ENCODE peak calls at places on chromosome 6, in four cellular contexts. S, N, I and L are unnamed samples.

GRCh38 chr6:63572733-63573139 is 456 bp downstream of the LOC128125822 start:
- DNase-seq in S (no peak), N (no peak), I (peak; percentile 36), L (no peak)

GRCh38 chr6:43093361-43094289 is 17.5 kb downstream of the PTK7 start:
- DNase-seq in S (peak; percentile 57), N (no peak), I (peak; percentile 87), L (peak; percentile 57)

GRCh38 chr6:56862415-56863175 is 92.3 kb upstream of the BEND6 start:
- DNase-seq in S (peak; percentile 69), N (no peak), I (no peak), L (peak; percentile 31)

GRCh38 chr6:35011096-35012041 is 122.3 kb downstream of the ANKS1A start:
- DNase-seq in S (no peak), N (no peak), I (no peak), L (peak; percentile 38)

GRCh38 chr6:119147101-119148053 is 68.9 kb upstream of the FAM184A start:
- DNase-seq in S (peak; percentile 98), N (peak; percentile 60), I (peak; percentile 91), L (peak; percentile 77)

GRCh38 chr6:22147983-22148797 is 148.6 kb downstream of the PRL start:
- DNase-seq in S (peak; percentile 92), N (no peak), I (no peak), L (peak; percentile 84)

GRCh38 chr6:16223362-16223761 is 15.0 kb upstream of the GMPR start:
- DNase-seq in S (no peak), N (no peak), I (no peak), L (no peak)

GRCh38 chr6:116695398-116695797 is 14.4 kb downstream of the KPNA5 start:
- DNase-seq in S (no peak), N (peak; percentile 13), I (no peak), L (no peak)

GRCh38 chr6:125812394-125813231 is 21.9 kb downstream of the NCOA7 start:
- DNase-seq in S (peak; percentile 98), N (no peak), I (peak; percentile 73), L (peak; percentile 98)

GRCh38 chr6:82072113-82072512 is 175.4 kb downstream of the IBTK start:
- DNase-seq in S (peak; percentile 20), N (no peak), I (no peak), L (no peak)

GRCh38 chr6:134936927-134937326 is 13.0 kb downstream of the ALDH8A1 start:
- DNase-seq in S (peak; percentile 82), N (no peak), I (no peak), L (no peak)

GRCh38 chr6:96626749-96627353 is 63.9 kb downstream of the FHL5 start:
- DNase-seq in S (peak; percentile 38), N (peak; percentile 49), I (peak; percentile 13), L (peak; percentile 17)

GRCh38 chr6:144064402-144064830 is 31.0 kb downstream of the SF3B5 start:
- DNase-seq in S (no peak), N (no peak), I (peak; percentile 52), L (no peak)

GRCh38 chr6:160382946-160383345 is 34.8 kb downstream of the SLC22A3 start:
- DNase-seq in S (no peak), N (no peak), I (no peak), L (no peak)

GRCh38 chr6:28380381-28380780 is 19.2 kb downstream of the ZSCAN12 start:
- DNase-seq in S (no peak), N (no peak), I (no peak), L (no peak)

GRCh38 chr6:157172830-157173536 is 150.3 kb downstream of the TMEM242 start:
- DNase-seq in S (no peak), N (no peak), I (no peak), L (no peak)

DNA sequence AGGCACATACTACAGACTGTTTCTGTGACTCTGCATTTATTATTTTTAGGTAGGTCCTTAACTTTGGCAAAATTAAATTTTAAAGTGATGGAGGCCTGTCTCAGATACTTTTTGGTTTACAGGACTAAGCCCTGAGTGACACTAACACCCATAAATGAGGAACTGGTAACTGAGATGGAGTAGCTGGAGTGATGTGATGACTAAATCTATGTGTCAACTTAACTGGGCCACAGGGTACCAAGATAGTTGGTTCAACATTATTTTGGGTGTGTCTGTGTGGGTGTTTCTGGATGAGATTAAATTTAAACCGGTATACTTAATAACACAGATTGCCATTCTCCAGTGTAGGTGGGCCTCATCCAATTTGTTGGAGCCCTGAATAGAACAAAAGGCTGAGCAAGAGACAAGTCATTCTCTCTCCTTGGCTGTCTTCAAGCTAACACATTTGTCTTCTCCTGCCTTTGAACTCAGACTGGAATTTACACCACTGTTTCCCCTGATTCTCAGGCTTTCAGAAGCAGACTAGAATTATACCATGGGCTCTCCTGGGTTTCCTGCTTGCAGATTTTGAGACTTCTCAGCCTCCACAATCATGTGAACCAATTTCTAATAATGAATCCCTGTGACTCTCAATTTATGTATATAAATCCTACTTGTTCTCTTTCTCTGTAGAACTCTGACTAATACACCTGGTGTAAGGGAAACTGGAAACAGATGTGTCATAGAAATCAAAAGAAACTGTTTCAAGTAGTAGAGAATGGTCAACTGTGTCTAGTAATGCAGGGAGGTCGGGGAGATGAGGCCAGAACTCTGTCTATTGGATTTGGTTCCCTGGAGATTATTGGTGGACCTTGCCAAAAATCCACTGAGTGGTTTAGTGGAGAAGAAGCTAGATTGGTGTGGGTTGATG is 579.2 kb downstream of the EPM2A start:
- DNase-seq in S (no peak), N (no peak), I (no peak), L (no peak)
- TF ChIP-seq FOS in S (no peak), N (no peak), I (no peak), L (no peak)

GRCh38 chr6:170026272-170027110 is 264.4 kb downstream of the DLL1 start:
- DNase-seq in S (no peak), N (no peak), I (no peak), L (no peak)
- TF ChIP-seq FOS in S (no peak), N (no peak), I (no peak), L (no peak)

DNA sequence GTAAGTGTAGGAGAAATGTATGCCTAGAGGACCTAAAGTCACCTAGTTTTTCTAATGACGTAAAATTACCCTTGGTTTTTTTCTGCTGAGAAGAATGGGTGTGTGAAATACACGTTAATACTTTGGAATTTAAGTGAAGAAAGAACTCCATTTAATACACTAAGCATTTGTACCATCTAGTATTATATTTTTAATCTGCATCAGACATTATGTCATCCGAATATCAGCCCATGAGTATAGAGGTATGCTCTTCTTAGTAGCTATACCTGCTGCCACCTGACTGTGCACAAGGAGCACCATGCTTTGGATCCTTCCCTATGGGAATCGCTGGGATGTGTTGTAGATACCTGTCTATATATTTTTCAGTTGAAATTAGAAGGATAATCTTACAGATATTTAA is 106.4 kb downstream of the QKI start:
- DNase-seq in S (no peak), N (no peak), I (no peak), L (no peak)
- TF ChIP-seq FOS in S (no peak), N (no peak), I (no peak), L (no peak)

DNA sequence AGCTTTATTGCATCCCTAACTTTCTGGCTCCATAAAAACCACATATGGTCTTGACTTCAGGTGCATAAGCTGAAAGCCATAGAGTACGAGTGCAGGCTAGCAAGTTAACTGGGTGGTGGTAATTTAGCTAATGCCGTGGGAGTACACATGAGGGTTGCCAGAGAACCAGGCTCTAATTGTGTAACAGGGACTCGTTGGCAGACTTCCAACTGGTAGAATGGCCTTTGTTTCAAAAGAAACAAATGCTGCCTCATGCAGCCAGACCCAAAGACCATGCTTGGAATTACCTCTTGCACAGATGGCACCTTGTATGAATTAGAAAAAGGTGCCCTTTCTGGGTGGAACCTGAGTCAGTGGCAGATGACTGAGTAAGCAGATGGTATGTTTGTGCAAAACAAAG is 73.2 kb downstream of the LY86 start:
- DNase-seq in S (peak; percentile 8), N (no peak), I (no peak), L (peak; percentile 55)
- TF ChIP-seq FOS in S (no peak), N (no peak), I (no peak), L (no peak)

GRCh38 chr6:163207984-163208383 is 206.5 kb upstream of the QKI start:
- DNase-seq in S (no peak), N (no peak), I (no peak), L (no peak)

GRCh38 chr6:163214259-163214658 is 200.3 kb upstream of the QKI start:
- DNase-seq in S (no peak), N (no peak), I (no peak), L (no peak)

GRCh38 chr6:163206196-163206595 is 208.3 kb upstream of the QKI start:
- DNase-seq in S (no peak), N (no peak), I (no peak), L (no peak)

GRCh38 chr6:163209005-163209404 is 205.5 kb upstream of the QKI start:
- DNase-seq in S (no peak), N (no peak), I (no peak), L (no peak)

DNA sequence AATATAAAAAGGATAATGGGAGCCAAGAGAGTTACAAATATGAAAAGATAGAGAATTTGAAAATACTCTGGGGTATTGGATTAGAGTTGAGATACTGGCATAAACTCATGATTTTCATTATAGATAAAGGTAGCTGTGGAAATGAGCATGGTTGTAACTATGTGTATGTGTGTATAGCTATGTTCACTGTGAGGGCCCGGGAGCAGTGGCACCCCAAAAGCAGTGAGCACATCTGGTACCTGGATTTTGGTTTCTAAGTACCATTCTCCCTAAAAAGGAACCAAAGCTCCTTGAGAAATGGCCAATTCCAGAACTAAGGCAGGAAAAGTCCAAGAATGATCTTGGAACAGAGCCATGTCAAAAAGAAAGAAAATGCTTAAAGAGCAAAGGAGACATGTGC is 202.4 kb upstream of the QKI start:
- DNase-seq in S (no peak), N (no peak), I (no peak), L (no peak)
- TF ChIP-seq FOS in S (no peak), N (no peak), I (no peak), L (no peak)

GRCh38 chr6:146902846-146903245 is 301.4 kb upstream of the STXBP5 start:
- DNase-seq in S (no peak), N (no peak), I (no peak), L (no peak)

GRCh38 chr6:146898888-146899227 is 300.1 kb downstream of the ADGB start:
- DNase-seq in S (no peak), N (no peak), I (no peak), L (no peak)

GRCh38 chr6:146904596-146904995 is 299.6 kb upstream of the STXBP5 start:
- DNase-seq in S (no peak), N (no peak), I (no peak), L (no peak)

GRCh38 chr6:146905313-146905712 is 298.9 kb upstream of the STXBP5 start:
- DNase-seq in S (peak; percentile 42), N (no peak), I (no peak), L (peak; percentile 51)

DNA sequence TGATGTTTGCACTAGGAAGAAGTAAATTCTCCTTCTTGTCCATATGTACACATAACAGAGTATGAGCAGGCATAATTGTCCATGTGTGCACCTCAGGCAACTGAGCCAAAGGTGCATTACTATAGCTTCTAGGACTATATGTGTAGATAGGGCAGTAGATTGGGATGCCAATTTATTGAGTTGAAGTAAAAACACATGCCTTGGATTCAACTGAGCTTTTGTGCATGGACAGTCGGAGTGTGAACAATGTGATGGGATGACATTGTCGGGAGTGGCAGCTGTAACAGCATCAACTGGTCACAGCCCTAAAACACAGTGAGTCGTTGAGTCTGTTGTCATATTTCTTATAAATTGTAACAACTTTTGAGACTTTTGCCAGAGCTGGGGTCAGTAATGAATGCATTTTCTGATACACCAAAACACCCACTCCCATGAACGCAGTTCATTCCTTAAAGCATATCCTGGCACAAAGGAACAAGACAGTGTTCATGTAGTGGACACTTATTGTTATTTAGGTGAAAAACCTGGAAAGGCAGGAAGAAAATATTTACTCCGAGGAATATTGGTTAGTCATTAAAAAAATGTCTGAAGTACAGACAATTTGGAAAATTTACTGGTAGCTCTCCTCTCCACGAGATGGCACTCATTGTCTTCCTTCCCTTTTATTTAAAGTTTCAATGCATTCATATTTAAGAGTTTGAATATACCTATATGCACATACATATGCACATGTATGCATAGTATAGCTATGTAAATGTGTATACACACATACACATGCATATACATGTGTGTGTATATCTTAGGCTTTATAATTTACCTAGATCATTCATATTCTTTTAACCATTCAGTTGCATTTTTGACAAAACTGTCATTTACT is 302.0 kb upstream of the STXBP5 start:
- DNase-seq in S (peak; percentile 23), N (no peak), I (no peak), L (peak; percentile 12)
- TF ChIP-seq FOS in S (no peak), N (no peak), I (no peak), L (no peak)

GRCh38 chr6:83908813-83909212 is 49.3 kb downstream of the CYB5R4 start:
- DNase-seq in S (peak; percentile 65), N (no peak), I (no peak), L (peak; percentile 19)
- TF ChIP-seq FOS in S (no peak), N (no peak), I (no peak), L (no peak)